ENCODE peak calls at places on chromosomes 1 and 21, in seven cellular contexts. One of them, this sample, is unnamed.

GRCh38 chr1:245341738-245342137 is 187.0 kb downstream of the KIF26B start:
- DNase-seq in GM12878: no peak
- DNase-seq in GM12891: no peak
- DNase-seq in H1: no peak
- DNase-seq in SK-N-SH: no peak
- DNase-seq in K562: no peak
- DNase-seq in HepG2: no peak
- DNase-seq in this sample: no peak

GRCh38 chr1:239308701-239309333 is 77.6 kb upstream of the CHRM3 start:
- DNase-seq in SK-N-SH: peak
- DNase-seq in H1: peak
- DNase-seq in GM12891: peak
- DNase-seq in GM12878: no peak
- DNase-seq in HepG2: no peak
- DNase-seq in K562: peak
- DNase-seq in this sample: no peak

GRCh38 chr1:204495078-204495753 is 611 bp upstream of the PIK3C2B start:
- DNase-seq in K562: no peak
- DNase-seq in H1: no peak
- DNase-seq in GM12891: no peak
- DNase-seq in HepG2: no peak
- DNase-seq in SK-N-SH: no peak
- DNase-seq in GM12878: no peak
- DNase-seq in this sample: no peak

GRCh38 chr1:37056201-37056764 is 22.0 kb upstream of the GRIK3 start:
- DNase-seq in H1: no peak
- DNase-seq in GM12878: no peak
- DNase-seq in SK-N-SH: peak
- DNase-seq in GM12891: no peak
- DNase-seq in K562: no peak
- DNase-seq in HepG2: no peak
- DNase-seq in this sample: no peak

GRCh38 chr1:5571861-5572401 is 420.3 kb downstream of the NPHP4 start:
- DNase-seq in HepG2: no peak
- DNase-seq in K562: no peak
- DNase-seq in GM12891: no peak
- DNase-seq in H1: no peak
- DNase-seq in SK-N-SH: no peak
- DNase-seq in GM12878: no peak
- DNase-seq in this sample: no peak

GRCh38 chr21:20729376-20729775 is 268.8 kb upstream of the NCAM2 start:
- DNase-seq in H1: no peak
- DNase-seq in GM12891: no peak
- DNase-seq in SK-N-SH: no peak
- DNase-seq in GM12878: no peak
- DNase-seq in HepG2: no peak
- DNase-seq in K562: no peak
- DNase-seq in this sample: no peak

GRCh38 chr1:241203817-241204216 is 153.2 kb downstream of the RGS7 start:
- DNase-seq in SK-N-SH: no peak
- DNase-seq in GM12891: no peak
- DNase-seq in K562: no peak
- DNase-seq in H1: no peak
- DNase-seq in GM12878: no peak
- DNase-seq in HepG2: no peak
- DNase-seq in this sample: no peak

GRCh38 chr1:67629370-67630075 is 55.5 kb upstream of the GADD45A start:
- DNase-seq in GM12878: no peak
- DNase-seq in H1: no peak
- DNase-seq in GM12891: no peak
- DNase-seq in SK-N-SH: no peak
- DNase-seq in K562: no peak
- DNase-seq in HepG2: no peak
- DNase-seq in this sample: no peak

GRCh38 chr1:82343381-82343780 is 542.6 kb downstream of the ADGRL2 start:
- DNase-seq in H1: no peak
- DNase-seq in GM12878: no peak
- DNase-seq in GM12891: no peak
- DNase-seq in SK-N-SH: no peak
- DNase-seq in HepG2: no peak
- DNase-seq in K562: no peak
- DNase-seq in this sample: no peak

GRCh38 chr1:74340656-74341055 is 105.5 kb downstream of the TNNI3K start:
- DNase-seq in HepG2: no peak
- DNase-seq in GM12891: no peak
- DNase-seq in SK-N-SH: no peak
- DNase-seq in GM12878: no peak
- DNase-seq in K562: no peak
- DNase-seq in H1: no peak
- DNase-seq in this sample: no peak

GRCh38 chr1:19524791-19525190 is 39.5 kb upstream of the CAPZB start:
- DNase-seq in GM12891: no peak
- DNase-seq in K562: no peak
- DNase-seq in HepG2: no peak
- DNase-seq in H1: no peak
- DNase-seq in SK-N-SH: no peak
- DNase-seq in GM12878: no peak
- DNase-seq in this sample: no peak

GRCh38 chr1:218553197-218553596 is 208.1 kb downstream of the TGFB2 start:
- DNase-seq in SK-N-SH: no peak
- DNase-seq in K562: peak
- DNase-seq in GM12878: no peak
- DNase-seq in H1: no peak
- DNase-seq in HepG2: no peak
- DNase-seq in GM12891: no peak
- DNase-seq in this sample: no peak

GRCh38 chr1:198497326-198498220 is 42.9 kb downstream of the ATP6V1G3 start:
- DNase-seq in H1: no peak
- DNase-seq in GM12878: no peak
- DNase-seq in K562: no peak
- DNase-seq in SK-N-SH: no peak
- DNase-seq in GM12891: no peak
- DNase-seq in HepG2: no peak
- DNase-seq in this sample: no peak

GRCh38 chr1:230772457-230773395 is 25.5 kb downstream of the CAPN9 start:
- DNase-seq in H1: no peak
- DNase-seq in GM12891: no peak
- DNase-seq in GM12878: no peak
- DNase-seq in HepG2: peak
- DNase-seq in SK-N-SH: peak
- DNase-seq in K562: peak
- DNase-seq in this sample: no peak

GRCh38 chr1:8598783-8599182 is 218.7 kb downstream of the RERE start:
- DNase-seq in H1: no peak
- DNase-seq in GM12878: no peak
- DNase-seq in K562: no peak
- DNase-seq in HepG2: no peak
- DNase-seq in SK-N-SH: peak
- DNase-seq in GM12891: no peak
- DNase-seq in this sample: no peak

GRCh38 chr1:235749755-235750300 is 100.2 kb upstream of the GNG4 start:
- DNase-seq in SK-N-SH: no peak
- DNase-seq in H1: no peak
- DNase-seq in HepG2: no peak
- DNase-seq in K562: no peak
- DNase-seq in GM12878: no peak
- DNase-seq in GM12891: no peak
- DNase-seq in this sample: no peak

GRCh38 chr1:27374687-27375086 is at the start of gene FCN3:
- DNase-seq in K562: no peak
- DNase-seq in GM12878: no peak
- DNase-seq in H1: no peak
- DNase-seq in SK-N-SH: no peak
- DNase-seq in HepG2: no peak
- DNase-seq in GM12891: no peak
- DNase-seq in this sample: no peak

GRCh38 chr1:206909167-206909882 is 12.1 kb downstream of the IL24 start:
- DNase-seq in H1: no peak
- DNase-seq in K562: peak
- DNase-seq in GM12891: no peak
- DNase-seq in SK-N-SH: peak
- DNase-seq in GM12878: no peak
- DNase-seq in HepG2: no peak
- DNase-seq in this sample: no peak

GRCh38 chr1:109980324-109981127 is 4.0 kb upstream of the AHCYL1 start:
- DNase-seq in GM12891: no peak
- DNase-seq in GM12878: no peak
- DNase-seq in K562: no peak
- DNase-seq in H1: no peak
- DNase-seq in HepG2: peak
- DNase-seq in SK-N-SH: peak
- DNase-seq in this sample: no peak

GRCh38 chr1:2272686-2273400 is 44.7 kb downstream of the SKI start:
- DNase-seq in K562: no peak
- DNase-seq in GM12891: no peak
- DNase-seq in H1: no peak
- DNase-seq in HepG2: no peak
- DNase-seq in SK-N-SH: no peak
- DNase-seq in GM12878: no peak
- DNase-seq in this sample: no peak

GRCh38 chr1:202069670-202070069 is 53.0 kb upstream of the GPR37L1 start:
- DNase-seq in GM12891: no peak
- DNase-seq in H1: no peak
- DNase-seq in SK-N-SH: no peak
- DNase-seq in GM12878: no peak
- DNase-seq in K562: no peak
- DNase-seq in HepG2: peak
- DNase-seq in this sample: no peak

GRCh38 chr1:244052011-244052727 is 1.1 kb downstream of the ZBTB18 start:
- DNase-seq in K562: no peak
- DNase-seq in GM12891: no peak
- DNase-seq in GM12878: no peak
- DNase-seq in HepG2: no peak
- DNase-seq in SK-N-SH: peak
- DNase-seq in H1: no peak
- DNase-seq in this sample: no peak

DNA sequence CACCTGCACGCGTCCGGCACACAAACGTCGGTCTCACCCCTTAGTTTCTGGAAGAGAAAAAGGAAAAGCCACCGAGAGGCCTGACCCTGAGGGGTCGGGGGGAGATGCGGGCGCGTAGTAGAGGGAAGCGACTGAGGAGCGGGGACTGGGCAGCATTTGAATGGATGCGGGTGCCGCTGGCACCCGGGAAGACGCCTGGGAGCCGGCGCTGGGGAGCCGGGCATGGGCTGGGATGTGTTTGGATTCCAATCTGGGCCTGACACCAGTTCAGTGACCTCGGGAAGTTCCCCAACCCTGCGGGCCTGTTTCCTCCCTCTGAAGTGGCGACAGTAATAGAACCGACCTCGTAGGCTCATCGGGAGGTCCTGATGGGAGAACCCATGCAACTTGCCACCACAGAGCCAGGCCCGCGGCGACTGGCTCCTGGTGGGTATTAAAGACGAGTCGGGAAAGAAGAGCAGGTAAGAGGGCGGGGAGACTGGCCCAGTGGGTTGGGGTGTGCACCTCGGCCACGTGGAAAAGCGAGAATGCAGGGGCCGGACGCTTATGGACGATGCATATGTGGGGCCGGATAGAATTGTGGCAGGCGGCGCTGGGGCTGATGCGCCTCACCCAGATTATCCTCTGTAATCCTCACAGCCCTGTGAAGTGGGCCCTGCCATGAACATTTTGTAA is 105.9 kb downstream of the SLC16A1 start:
- DNase-seq in K562: no peak
- DNase-seq in H1: no peak
- DNase-seq in SK-N-SH: no peak
- DNase-seq in HepG2: no peak
- DNase-seq in GM12878: no peak
- DNase-seq in GM12891: peak
- DNase-seq in this sample: no peak
- TF ChIP-seq TAF1 in K562: no peak
- TF ChIP-seq TAF1 in H1: no peak
- TF ChIP-seq TAF1 in SK-N-SH: no peak
- TF ChIP-seq TAF1 in HepG2: no peak
- TF ChIP-seq TAF1 in GM12878: no peak
- TF ChIP-seq TAF1 in GM12891: no peak
- TF ChIP-seq TAF1 in this sample: no peak

GRCh38 chr21:39860600-39860999 is 6.6 kb upstream of the PCP4 start:
- DNase-seq in GM12878: no peak
- DNase-seq in SK-N-SH: no peak
- DNase-seq in H1: no peak
- DNase-seq in K562: peak
- DNase-seq in GM12891: no peak
- DNase-seq in HepG2: no peak
- DNase-seq in this sample: no peak

GRCh38 chr21:39866093-39866492 is 1.1 kb upstream of the PCP4 start:
- DNase-seq in GM12878: no peak
- DNase-seq in GM12891: no peak
- DNase-seq in K562: no peak
- DNase-seq in SK-N-SH: no peak
- DNase-seq in HepG2: no peak
- DNase-seq in H1: no peak
- DNase-seq in this sample: no peak

GRCh38 chr21:39867198-39867650 is at the start of gene PCP4:
- DNase-seq in H1: peak
- DNase-seq in GM12878: no peak
- DNase-seq in GM12891: peak
- DNase-seq in K562: peak
- DNase-seq in HepG2: peak
- DNase-seq in SK-N-SH: peak
- DNase-seq in this sample: no peak

DNA sequence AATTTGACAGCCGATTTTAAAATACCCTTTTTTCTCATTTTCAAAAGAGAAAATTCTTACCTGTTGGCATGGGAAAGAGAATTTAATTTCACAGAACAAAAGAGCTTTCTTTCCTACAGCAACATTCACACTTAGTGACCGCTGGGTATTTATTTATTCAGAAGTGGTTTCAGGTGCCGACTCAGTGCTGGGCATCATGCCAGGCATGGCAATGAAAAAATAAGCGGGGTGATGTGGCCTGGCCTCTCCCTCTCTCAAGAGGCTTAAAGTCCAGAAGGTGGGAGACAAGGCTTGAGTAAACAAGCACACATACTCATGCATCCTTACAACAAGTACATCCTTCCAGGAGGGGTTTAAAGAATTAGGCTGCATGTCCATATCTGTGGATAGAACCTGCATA is 4.1 kb upstream of the PCP4 start:
- DNase-seq in SK-N-SH: no peak
- DNase-seq in GM12878: no peak
- DNase-seq in HepG2: no peak
- DNase-seq in K562: no peak
- DNase-seq in H1: no peak
- DNase-seq in GM12891: no peak
- DNase-seq in this sample: no peak
- TF ChIP-seq TAF1 in SK-N-SH: no peak
- TF ChIP-seq TAF1 in GM12878: no peak
- TF ChIP-seq TAF1 in HepG2: no peak
- TF ChIP-seq TAF1 in K562: no peak
- TF ChIP-seq TAF1 in H1: no peak
- TF ChIP-seq TAF1 in GM12891: no peak
- TF ChIP-seq TAF1 in this sample: no peak

GRCh38 chr1:247331526-247332214 is at the start of gene ZNF496:
- DNase-seq in GM12878: no peak
- DNase-seq in SK-N-SH: peak
- DNase-seq in GM12891: peak
- DNase-seq in HepG2: peak
- DNase-seq in K562: peak
- DNase-seq in H1: peak
- DNase-seq in this sample: peak
- TF ChIP-seq TAF1 in GM12878: peak
- TF ChIP-seq TAF1 in SK-N-SH: peak
- TF ChIP-seq TAF1 in GM12891: peak
- TF ChIP-seq TAF1 in HepG2: no peak
- TF ChIP-seq TAF1 in K562: peak
- TF ChIP-seq TAF1 in H1: peak
- TF ChIP-seq TAF1 in this sample: peak

GRCh38 chr1:38246955-38247952 is 200.7 kb upstream of the POU3F1 start:
- DNase-seq in GM12891: no peak
- DNase-seq in SK-N-SH: no peak
- DNase-seq in GM12878: no peak
- DNase-seq in HepG2: peak
- DNase-seq in H1: no peak
- DNase-seq in K562: no peak
- DNase-seq in this sample: no peak
- TF ChIP-seq TAF1 in GM12891: no peak
- TF ChIP-seq TAF1 in SK-N-SH: no peak
- TF ChIP-seq TAF1 in GM12878: no peak
- TF ChIP-seq TAF1 in HepG2: no peak
- TF ChIP-seq TAF1 in H1: no peak
- TF ChIP-seq TAF1 in K562: no peak
- TF ChIP-seq TAF1 in this sample: no peak

This sample was measured in GM12892.